ENCODE peak calls at places on chromosome 6, in eight cellular contexts. One of them, this sample, is unnamed.

GRCh38 chr6:23446394-23447001 is 679.5 kb upstream of the NRSN1 start:
- DNase-seq in activated CD4-positive, alpha-beta T cell treated with anti-CD3 and anti-CD28 coated beads for 1 hour: no peak
- DNase-seq in fibroblast of lung: peak
- DNase-seq in HuH-7.5: no peak
- DNase-seq in KG1: no peak
- DNase-seq in activated T-cell treated with anti-CD3 and anti-CD28 coated beads for 1 hour: no peak
- DNase-seq in T-helper 9 cell: no peak
- DNase-seq in NCI-H1930: peak
- DNase-seq in this sample: peak

GRCh38 chr6:15893556-15894253 is 230.9 kb upstream of the DTNBP1 start:
- DNase-seq in NCI-H1930: no peak
- DNase-seq in KG1: no peak
- DNase-seq in activated CD4-positive, alpha-beta T cell treated with anti-CD3 and anti-CD28 coated beads for 1 hour: no peak
- DNase-seq in activated T-cell treated with anti-CD3 and anti-CD28 coated beads for 1 hour: no peak
- DNase-seq in HuH-7.5: no peak
- DNase-seq in T-helper 9 cell: no peak
- DNase-seq in fibroblast of lung: peak
- DNase-seq in this sample: peak

GRCh38 chr6:10154251-10154650 is 260.6 kb downstream of the TFAP2A start:
- DNase-seq in HuH-7.5: no peak
- DNase-seq in activated CD4-positive, alpha-beta T cell treated with anti-CD3 and anti-CD28 coated beads for 1 hour: no peak
- DNase-seq in T-helper 9 cell: no peak
- DNase-seq in fibroblast of lung: no peak
- DNase-seq in KG1: no peak
- DNase-seq in NCI-H1930: no peak
- DNase-seq in activated T-cell treated with anti-CD3 and anti-CD28 coated beads for 1 hour: no peak
- DNase-seq in this sample: no peak

GRCh38 chr6:36283608-36284007 is 13.7 kb downstream of the PNPLA1 start:
- DNase-seq in T-helper 9 cell: no peak
- DNase-seq in fibroblast of lung: no peak
- DNase-seq in KG1: no peak
- DNase-seq in NCI-H1930: no peak
- DNase-seq in activated T-cell treated with anti-CD3 and anti-CD28 coated beads for 1 hour: no peak
- DNase-seq in activated CD4-positive, alpha-beta T cell treated with anti-CD3 and anti-CD28 coated beads for 1 hour: no peak
- DNase-seq in HuH-7.5: no peak
- DNase-seq in this sample: no peak

GRCh38 chr6:363291-363690 is 28.3 kb upstream of the IRF4 start:
- DNase-seq in NCI-H1930: no peak
- DNase-seq in fibroblast of lung: no peak
- DNase-seq in activated CD4-positive, alpha-beta T cell treated with anti-CD3 and anti-CD28 coated beads for 1 hour: no peak
- DNase-seq in HuH-7.5: no peak
- DNase-seq in T-helper 9 cell: no peak
- DNase-seq in KG1: no peak
- DNase-seq in activated T-cell treated with anti-CD3 and anti-CD28 coated beads for 1 hour: no peak
- DNase-seq in this sample: no peak

GRCh38 chr6:119128252-119128912 is 49.9 kb upstream of the FAM184A start:
- DNase-seq in activated T-cell treated with anti-CD3 and anti-CD28 coated beads for 1 hour: no peak
- DNase-seq in fibroblast of lung: peak
- DNase-seq in T-helper 9 cell: no peak
- DNase-seq in KG1: no peak
- DNase-seq in NCI-H1930: no peak
- DNase-seq in HuH-7.5: no peak
- DNase-seq in activated CD4-positive, alpha-beta T cell treated with anti-CD3 and anti-CD28 coated beads for 1 hour: no peak
- DNase-seq in this sample: peak

GRCh38 chr6:43741829-43742228 is 28.2 kb upstream of the VEGFA start:
- DNase-seq in HuH-7.5: no peak
- DNase-seq in T-helper 9 cell: no peak
- DNase-seq in activated CD4-positive, alpha-beta T cell treated with anti-CD3 and anti-CD28 coated beads for 1 hour: no peak
- DNase-seq in KG1: no peak
- DNase-seq in fibroblast of lung: no peak
- DNase-seq in activated T-cell treated with anti-CD3 and anti-CD28 coated beads for 1 hour: no peak
- DNase-seq in NCI-H1930: no peak
- DNase-seq in this sample: no peak

GRCh38 chr6:148999921-149000589 is 253.2 kb downstream of the UST start:
- DNase-seq in KG1: peak
- DNase-seq in activated T-cell treated with anti-CD3 and anti-CD28 coated beads for 1 hour: no peak
- DNase-seq in NCI-H1930: no peak
- DNase-seq in T-helper 9 cell: no peak
- DNase-seq in activated CD4-positive, alpha-beta T cell treated with anti-CD3 and anti-CD28 coated beads for 1 hour: no peak
- DNase-seq in HuH-7.5: no peak
- DNase-seq in fibroblast of lung: peak
- DNase-seq in this sample: peak

GRCh38 chr6:46903175-46903574 is 18.6 kb downstream of the ADGRF5 start:
- DNase-seq in activated T-cell treated with anti-CD3 and anti-CD28 coated beads for 1 hour: no peak
- DNase-seq in fibroblast of lung: no peak
- DNase-seq in T-helper 9 cell: no peak
- DNase-seq in activated CD4-positive, alpha-beta T cell treated with anti-CD3 and anti-CD28 coated beads for 1 hour: no peak
- DNase-seq in NCI-H1930: no peak
- DNase-seq in HuH-7.5: no peak
- DNase-seq in KG1: no peak
- DNase-seq in this sample: no peak